ENCODE peak calls at places on chromosomes 6 and 20, in four cellular contexts. O, T, F and X are unnamed samples.

GRCh38 chr6:3347237-3347636 is 88.5 kb downstream of the PSMG4 start:
- DNase-seq in O (no peak), T (no peak), F (no peak), X (no peak)

GRCh38 chr20:51014797-51015722 is 7.8 kb downstream of the KCNG1 start:
- DNase-seq in O (peak; percentile 80), T (peak; percentile 90), F (peak; percentile 73), X (peak; percentile 91)

GRCh38 chr6:127266892-127267741 is 453 bp downstream of the RNF146 start:
- DNase-seq in O (peak; percentile 75), T (peak; percentile 30), F (peak; percentile 32), X (peak; percentile 61)

GRCh38 chr6:24931296-24931695 is 4.5 kb downstream of the RIPOR2 start:
- DNase-seq in O (no peak), T (no peak), F (peak; percentile 40), X (no peak)

GRCh38 chr20:48933017-48933766 is 11.7 kb downstream of the ARFGEF2 start:
- DNase-seq in O (peak; percentile 18), T (no peak), F (no peak), X (no peak)

GRCh38 chr6:16200231-16200941 is 38.0 kb upstream of the GMPR start:
- DNase-seq in O (peak; percentile 45), T (no peak), F (no peak), X (no peak)

GRCh38 chr6:47111685-47112084 is 69.6 kb upstream of the ADGRF1 start:
- DNase-seq in O (peak; percentile 35), T (peak; percentile 62), F (peak; percentile 60), X (peak; percentile 51)

GRCh38 chr6:111589366-111589765 is 16.3 kb downstream of the TRAF3IP2 start:
- DNase-seq in O (no peak), T (peak; percentile 89), F (peak; percentile 83), X (no peak)

GRCh38 chr6:166005401-166005845 is 162.2 kb downstream of the TBXT start:
- DNase-seq in O (peak; percentile 37), T (no peak), F (peak; percentile 62), X (peak; percentile 35)

DNA sequence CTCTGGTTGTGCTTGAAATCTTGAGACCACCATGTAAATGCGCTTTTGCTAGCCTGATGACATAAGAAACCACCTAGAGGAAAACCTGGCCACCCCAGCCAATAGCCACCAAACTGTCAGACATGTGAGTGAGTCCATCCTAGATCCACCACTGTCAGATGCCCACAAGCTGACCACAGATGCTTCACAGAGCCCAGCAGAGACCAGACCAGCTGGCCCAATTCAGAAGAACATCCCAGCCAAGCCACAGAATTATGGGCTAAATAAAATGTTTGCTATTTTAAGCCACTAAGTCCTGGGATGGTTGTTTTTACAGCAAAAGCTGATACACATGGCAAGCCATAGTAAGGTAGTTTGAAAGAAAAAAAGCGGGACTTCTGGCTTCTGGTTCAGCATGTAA is 425.3 kb downstream of the KIF16B start:
- DNase-seq in O (no peak), T (no peak), F (no peak), X (no peak)
- H2AFZ ChIP-seq in O (no peak overlapping the region), T (no peak overlapping the region), F (no peak overlapping the region), X (no peak overlapping the region)

GRCh38 chr6:100363651-100364050 is 101.1 kb downstream of the SIM1 start:
- DNase-seq in O (no peak), T (no peak), F (no peak), X (no peak)
- H2AFZ ChIP-seq in O (no peak overlapping the region), T (no peak overlapping the region), F (no peak overlapping the region), X (no peak overlapping the region)

DNA sequence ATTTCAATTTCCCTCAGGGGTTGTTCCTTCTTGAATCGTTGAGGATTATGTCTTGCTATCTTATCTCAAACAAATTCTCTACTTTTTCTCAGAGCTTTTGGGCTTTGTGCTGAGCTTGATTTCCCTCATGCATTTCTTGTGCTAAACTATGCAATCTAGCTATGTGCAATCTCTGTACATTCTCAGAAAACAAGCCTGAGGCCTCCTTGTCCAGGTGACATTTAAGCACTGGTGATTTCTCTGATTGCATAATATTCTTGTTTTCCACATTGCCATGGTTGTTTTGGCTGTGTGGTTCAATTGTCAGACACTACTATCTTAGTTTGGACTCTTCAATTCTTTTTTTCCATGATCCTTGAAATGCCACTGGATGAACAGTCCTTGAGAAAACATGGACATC is 81.3 kb upstream of the MAN1A1 start:
- DNase-seq in O (no peak), T (no peak), F (no peak), X (no peak)
- H2AFZ ChIP-seq in O (no peak overlapping the region), T (no peak overlapping the region), F (no peak overlapping the region), X (no peak overlapping the region)

GRCh38 chr6:157155838-157156237 is 167.5 kb downstream of the TMEM242 start:
- DNase-seq in O (no peak), T (no peak), F (no peak), X (no peak)
- H2AFZ ChIP-seq in O (no peak overlapping the region), T (no peak overlapping the region), F (no peak overlapping the region), X (no peak overlapping the region)

DNA sequence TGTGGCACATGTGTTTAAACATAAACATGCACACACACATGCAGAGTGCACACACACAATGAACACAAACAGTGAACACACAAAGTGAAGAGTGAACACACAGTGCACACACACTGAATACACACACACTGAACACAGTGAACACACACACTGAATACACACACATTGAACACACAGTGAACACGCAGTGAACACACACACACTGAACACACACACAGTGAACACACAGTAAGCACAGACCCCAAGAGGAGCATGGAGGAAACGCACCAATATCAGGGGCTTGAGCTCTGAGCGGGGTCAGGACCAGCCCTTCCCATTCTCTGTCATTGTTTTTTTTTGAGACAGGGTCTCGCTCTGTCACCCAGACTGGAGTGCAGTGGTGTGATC is 17.1 kb upstream of the HELZ2 start:
- DNase-seq in O (no peak), T (no peak), F (no peak), X (no peak)
- H2AFZ ChIP-seq in O (no peak overlapping the region), T (no peak overlapping the region), F (no peak overlapping the region), X (no peak overlapping the region)

GRCh38 chr20:63643499-63643898 is 9.7 kb downstream of the STMN3 start:
- DNase-seq in O (no peak), T (no peak), F (no peak), X (no peak)

GRCh38 chr20:63641146-63641791 is 12.0 kb downstream of the STMN3 start:
- DNase-seq in O (no peak), T (peak; percentile 45), F (no peak), X (peak; percentile 71)

GRCh38 chr20:63643966-63644365 is 9.3 kb downstream of the STMN3 start:
- DNase-seq in O (no peak), T (no peak), F (no peak), X (no peak)

GRCh38 chr20:63641792-63642517 is 11.3 kb downstream of the STMN3 start:
- DNase-seq in O (peak; percentile 95), T (peak; percentile 92), F (peak; percentile 62), X (peak; percentile 96)

DNA sequence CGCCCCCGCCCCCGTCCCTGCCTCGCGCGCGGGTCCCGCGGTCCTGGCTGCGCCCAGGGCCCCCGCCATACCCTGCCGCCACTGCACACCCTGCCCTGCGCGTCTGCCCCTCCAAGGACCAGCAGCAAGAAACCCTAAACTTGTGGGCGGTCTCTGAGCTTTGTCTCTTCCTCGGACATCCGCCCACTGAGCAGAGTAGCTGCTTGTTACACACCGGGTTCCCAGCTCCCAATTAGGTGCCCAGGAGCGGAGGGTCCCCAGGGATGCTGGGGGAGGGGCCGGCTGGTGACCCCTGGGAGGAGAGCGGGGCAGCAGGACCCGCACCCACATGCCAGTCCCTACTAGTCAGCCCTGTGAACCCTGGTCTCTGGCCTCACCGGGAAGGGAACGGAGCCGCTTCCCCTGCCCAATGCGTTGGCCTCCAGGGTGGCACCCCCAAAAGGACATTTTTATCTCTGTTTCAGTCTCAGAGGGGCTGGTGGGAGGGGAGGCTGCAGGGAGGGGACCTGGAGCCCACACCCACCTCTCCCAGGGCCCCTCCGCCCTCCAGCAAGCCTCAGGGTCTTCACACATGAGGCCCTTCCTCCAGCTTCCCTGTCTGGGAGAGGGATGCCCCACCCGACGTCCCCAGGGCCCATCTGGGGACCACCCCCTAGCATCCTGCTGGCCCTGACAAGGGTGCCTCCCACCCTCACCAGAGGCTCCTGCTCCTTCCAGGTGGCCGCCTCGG is 10.5 kb downstream of the STMN3 start:
- DNase-seq in O (no peak), T (peak; percentile 16), F (no peak), X (peak; percentile 69)
- H2AFZ ChIP-seq in O (peak overlapping the region; percentile 46), T (peak overlapping the region; percentile 68), F (peak overlapping the region; percentile 51), X (no peak overlapping the region)